ENCODE peak calls at places on chromosomes 3 and 15, in nine cellular contexts. U is A549, R is sigmoid colon, O is transverse colon, Z is ovary, N is tibial nerve, M is suprapubic skin, A is stomach, Q is esophagus muscularis mucosa. L is an unnamed sample.

GRCh38 chr3:129583289-129583688 is 23.2 kb downstream of the PLXND1 start:
- DNase-seq in U (no peak), R (no peak), O (no peak), Z (no peak), N (no peak), M (no peak), A (no peak), Q (no peak), L (no peak)

GRCh38 chr3:181880339-181880738 is 168.6 kb downstream of the SOX2 start:
- DNase-seq in U (no peak), R (no peak), O (no peak), Z (no peak), N (no peak), M (no peak), A (no peak), Q (no peak), L (no peak)

GRCh38 chr15:86139828-86140227 is 60.2 kb downstream of the AGBL1 start:
- DNase-seq in U (peak; percentile 11), R (no peak), O (no peak), Z (no peak), N (no peak), M (no peak), A (no peak), Q (no peak), L (no peak)

GRCh38 chr15:91196768-91197167 is 96.7 kb downstream of the SV2B start:
- DNase-seq in U (no peak), R (no peak), O (no peak), Z (no peak), N (no peak), M (no peak), A (no peak), Q (no peak), L (no peak)

GRCh38 chr15:74768771-74769342 is 13.0 kb upstream of the CSK start:
- DNase-seq in U (peak; percentile 93), R (no peak), O (peak; percentile 66), Z (peak; percentile 67), N (peak; percentile 37), M (no peak), A (peak; percentile 75), Q (no peak), L (peak; percentile 80)

GRCh38 chr3:149494759-149495580 is 20.5 kb downstream of the TM4SF4 start:
- DNase-seq in U (no peak), R (no peak), O (no peak), Z (no peak), N (no peak), M (no peak), A (no peak), Q (no peak), L (no peak)

GRCh38 chr3:112437146-112438022 is 61.9 kb downstream of the BTLA start:
- DNase-seq in U (no peak), R (no peak), O (no peak), Z (no peak), N (no peak), M (no peak), A (no peak), Q (no peak), L (no peak)

GRCh38 chr3:15506571-15506970 is 14.9 kb downstream of the COLQ start:
- DNase-seq in U (no peak), R (no peak), O (no peak), Z (no peak), N (no peak), M (no peak), A (no peak), Q (no peak), L (no peak)

GRCh38 chr3:59754456-59754855 is 704.6 kb upstream of the CFAP20DC start:
- DNase-seq in U (no peak), R (no peak), O (no peak), Z (no peak), N (no peak), M (no peak), A (no peak), Q (no peak), L (no peak)

GRCh38 chr15:46080018-46080417 is 445.2 kb downstream of the SQOR start:
- DNase-seq in U (no peak), R (no peak), O (no peak), Z (no peak), N (no peak), M (no peak), A (no peak), Q (no peak), L (peak; percentile 31)

GRCh38 chr3:126194713-126195305 is 14.4 kb upstream of the ALDH1L1 start:
- DNase-seq in U (no peak), R (no peak), O (no peak), Z (no peak), N (no peak), M (no peak), A (no peak), Q (no peak), L (no peak)

GRCh38 chr3:105836533-105836932 is 32.3 kb downstream of the CBLB start:
- DNase-seq in U (no peak), R (no peak), O (no peak), Z (no peak), N (no peak), M (no peak), A (no peak), Q (no peak), L (no peak)

GRCh38 chr3:49794926-49795905 is 4.5 kb downstream of the CDHR4 start:
- DNase-seq in U (no peak), R (no peak), O (no peak), Z (no peak), N (no peak), M (no peak), A (no peak), Q (no peak), L (peak; percentile 46)

GRCh38 chr3:15330031-15330596 is 2.3 kb downstream of the SH3BP5 start:
- DNase-seq in U (no peak), R (peak; percentile 91), O (peak; percentile 41), Z (peak; percentile 71), N (peak; percentile 62), M (peak; percentile 88), A (no peak), Q (no peak), L (no peak)

GRCh38 chr3:189363856-189364255 is 192.1 kb downstream of the TPRG1 start:
- DNase-seq in U (no peak), R (no peak), O (no peak), Z (no peak), N (no peak), M (no peak), A (no peak), Q (no peak), L (no peak)

DNA sequence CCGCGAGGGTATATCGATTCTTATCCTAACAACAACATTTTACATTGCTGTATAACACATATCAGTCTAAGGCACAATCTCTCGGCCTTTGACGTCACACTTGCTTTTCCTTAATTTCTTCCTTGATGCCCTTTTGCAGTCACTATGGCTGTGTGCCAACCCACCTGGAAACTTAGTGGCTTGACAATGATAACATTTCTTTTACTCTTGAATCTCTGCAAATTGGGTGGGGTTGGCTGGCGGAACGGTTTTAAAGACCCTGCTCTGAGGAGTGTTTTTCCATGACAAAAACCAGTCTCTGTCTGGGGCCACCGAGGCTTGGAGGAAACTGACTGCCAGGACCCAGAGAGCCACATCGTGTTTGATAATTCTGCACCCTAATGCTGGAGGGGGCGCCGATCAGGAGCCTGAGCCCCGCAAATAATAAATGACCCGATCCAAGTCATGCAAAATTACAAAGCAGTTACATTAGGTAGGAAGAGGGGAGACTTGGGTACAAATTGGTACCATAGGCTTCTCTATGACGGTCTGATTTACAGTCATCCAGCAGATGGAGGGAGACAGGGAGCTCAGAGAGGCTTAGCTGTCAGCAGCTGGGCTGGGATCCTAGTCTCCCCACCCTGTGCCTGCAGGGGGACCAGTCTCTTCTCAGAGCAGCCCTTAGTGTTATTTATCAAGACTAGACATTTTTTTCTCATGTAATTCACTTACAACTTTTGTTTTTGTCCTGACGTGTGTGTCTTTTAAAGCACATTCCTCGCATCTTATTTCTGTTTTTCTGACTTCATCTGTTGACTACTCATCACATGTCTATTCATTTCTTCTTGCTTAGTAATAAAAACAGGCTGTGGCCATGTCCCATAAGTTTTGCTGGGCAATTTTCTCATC is 115.8 kb downstream of the KLF13 start:
- DNase-seq in U (peak; percentile 51), R (no peak), O (no peak), Z (no peak), N (no peak), M (peak; percentile 82), A (peak; percentile 42), Q (no peak), L (no peak)
- TF ChIP-seq EP300 in U (no peak), R (no peak), O (no peak), Z (no peak), N (no peak), M (no peak), A (no peak), Q (no peak), L (no peak)

DNA sequence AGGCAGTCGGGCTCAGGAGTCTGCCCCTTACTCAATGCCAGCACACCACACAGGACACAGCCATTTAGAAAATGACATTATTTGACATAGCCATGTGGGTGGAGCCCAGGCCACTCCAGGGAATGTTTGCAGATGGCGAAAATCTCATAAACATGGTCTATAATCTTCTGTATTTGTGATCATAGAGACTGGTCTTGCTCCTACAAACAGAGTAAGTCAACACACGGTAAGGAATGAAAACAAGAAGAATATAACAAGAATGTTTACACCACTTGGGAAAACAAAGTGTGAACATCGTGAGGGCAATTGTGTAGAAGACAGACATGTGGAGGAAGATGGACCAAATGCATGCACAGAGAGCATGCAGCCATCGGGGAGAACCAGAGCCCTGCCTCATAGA is 68.2 kb downstream of the SEMA5B start:
- DNase-seq in U (no peak), R (no peak), O (no peak), Z (no peak), N (no peak), M (no peak), A (no peak), Q (no peak), L (no peak)
- H3K4me1 ChIP-seq in U (peaks cover 4% of the 10 kb centered on the region), R (peaks cover 25% of the 10 kb centered on the region), O (peaks cover 6% of the 10 kb centered on the region), Z (peaks cover 6% of the 10 kb centered on the region), N (peaks cover 11% of the 10 kb centered on the region), M (peaks cover 14% of the 10 kb centered on the region), A (no peaks in the 10 kb centered on the region), Q (peaks cover 23% of the 10 kb centered on the region), L (peaks cover 22% of the 10 kb centered on the region)

DNA sequence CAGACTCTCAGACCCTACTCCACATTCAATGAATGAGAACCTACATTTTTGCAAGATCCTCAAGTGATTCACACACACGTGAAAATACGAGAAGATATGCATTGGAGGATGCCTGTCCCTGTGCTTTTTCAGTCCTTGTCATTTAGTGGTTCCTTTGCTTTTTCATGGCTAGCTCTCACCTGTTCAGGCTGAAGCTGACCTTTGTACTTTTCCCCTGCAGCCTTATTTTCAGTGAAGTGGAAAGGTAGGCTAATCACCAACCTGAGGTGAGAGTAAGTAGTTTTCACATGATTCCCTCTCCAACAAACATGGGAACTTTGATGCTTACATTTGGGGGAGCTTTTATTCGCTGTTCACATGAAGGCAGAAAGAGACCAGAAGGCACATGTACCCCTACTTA is 8.3 kb downstream of the ITPR1 start:
- DNase-seq in U (no peak), R (no peak), O (no peak), Z (no peak), N (no peak), M (no peak), A (no peak), Q (no peak), L (no peak)
- H3K27ac ChIP-seq in U (no peak overlapping the region), R (no peak overlapping the region), O (no peak overlapping the region), Z (no peak overlapping the region), N (no peak overlapping the region), M (no peak overlapping the region), A (no peak overlapping the region), Q (no peak overlapping the region), L (peak overlapping the region; percentile 12)

DNA sequence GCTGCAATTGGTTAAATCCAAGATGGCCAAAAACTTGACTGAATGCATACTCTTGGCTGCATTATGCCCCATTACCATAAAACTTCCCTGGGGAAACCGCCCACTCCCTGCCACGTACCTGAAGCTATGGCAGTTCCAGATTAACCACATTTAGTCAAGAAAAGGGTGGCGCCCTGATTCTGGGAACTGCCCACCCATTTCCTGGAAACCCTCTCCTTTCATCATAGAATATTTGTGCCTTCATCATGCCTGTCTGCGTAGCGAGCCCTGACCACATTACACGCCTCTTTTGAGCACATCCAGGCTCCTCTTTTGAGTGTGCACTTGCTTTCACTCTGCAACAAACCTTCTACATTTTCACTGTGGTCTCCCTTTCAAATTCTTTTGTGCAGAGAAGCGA is 5.2 kb downstream of the LINS1 start:
- DNase-seq in U (no peak), R (no peak), O (peak; percentile 48), Z (no peak), N (no peak), M (no peak), A (peak; percentile 26), Q (no peak), L (no peak)
- TF ChIP-seq EP300 in U (no peak), R (no peak), O (no peak), Z (no peak), N (no peak), M (no peak), A (no peak), Q (no peak), L (no peak)

L was measured in upper lobe of left lung.